ENCODE peak calls at places on chromosomes 1 and 21, in four cellular contexts. F is CD8-positive, alpha-beta memory T cell; H is HL-60; J is AG04450. V is an unnamed sample.
A peak's percentile ranks its signal among the peaks of the same experiment; 100 is the strongest.

GRCh38 chr1:248838357-248839167 is 538 bp downstream of the ZNF672 start:
- DNase-seq in F (peak; percentile 87), H (peak; percentile 77), J (no peak), V (peak; percentile 84)

GRCh38 chr21:45889961-45890360 is 91.6 kb upstream of the COL6A1 start:
- DNase-seq in F (no peak), H (no peak), J (no peak), V (no peak)

GRCh38 chr1:50176563-50176885 is 67.8 kb downstream of the ELAVL4 start:
- DNase-seq in F (no peak), H (no peak), J (no peak), V (no peak)

GRCh38 chr1:240237305-240237721 is 145.6 kb downstream of the FMN2 start:
- DNase-seq in F (no peak), H (no peak), J (no peak), V (no peak)

GRCh38 chr1:169151338-169151837 is 44.9 kb downstream of the ATP1B1 start:
- DNase-seq in F (no peak), H (no peak), J (no peak), V (no peak)

GRCh38 chr1:157219182-157219581 is 81.0 kb upstream of the ETV3 start:
- DNase-seq in F (no peak), H (no peak), J (no peak), V (no peak)

GRCh38 chr1:171581766-171582165 is 40.3 kb upstream of the MYOCOS start:
- DNase-seq in F (no peak), H (no peak), J (no peak), V (no peak)

GRCh38 chr1:178870944-178871343 is at the start of gene ANGPTL1:
- DNase-seq in F (no peak), H (no peak), J (peak; percentile 39), V (no peak)

GRCh38 chr21:32334980-32335471 is 36.4 kb downstream of the MRAP start:
- DNase-seq in F (no peak), H (no peak), J (no peak), V (peak; percentile 68)

GRCh38 chr1:59678809-59679228 is 135.9 kb upstream of the HOOK1 start:
- DNase-seq in F (no peak), H (no peak), J (peak; percentile 90), V (no peak)

GRCh38 chr1:117795190-117795589 is 134.2 kb downstream of the GDAP2 start:
- DNase-seq in F (no peak), H (no peak), J (peak; percentile 73), V (no peak)

GRCh38 chr1:156870734-156871133 is 10.1 kb downstream of the NTRK1 start:
- DNase-seq in F (no peak), H (no peak), J (peak; percentile 51), V (no peak)

GRCh38 chr1:19373206-19374126 is 61.3 kb downstream of the SLC66A1 start:
- DNase-seq in F (no peak), H (no peak), J (no peak), V (no peak)

GRCh38 chr1:203526572-203526971 is 32.6 kb downstream of the OPTC start:
- DNase-seq in F (no peak), H (no peak), J (no peak), V (no peak)

GRCh38 chr21:37072239-37072987 is 458 bp downstream of the PIGP start:
- DNase-seq in F (no peak), H (no peak), J (no peak), V (peak; percentile 83)

GRCh38 chr1:218735436-218735835 is 390.3 kb downstream of the TGFB2 start:
- DNase-seq in F (no peak), H (no peak), J (no peak), V (no peak)

GRCh38 chr1:84344286-84344685 is 42.8 kb downstream of the SAMD13 start:
- DNase-seq in F (no peak), H (peak; percentile 1), J (no peak), V (no peak)

GRCh38 chr1:79604490-79605198 is 598.1 kb upstream of the ADGRL4 start:
- DNase-seq in F (no peak), H (no peak), J (no peak), V (no peak)

GRCh38 chr1:200329208-200329882 is 80.5 kb downstream of the ZNF281 start:
- DNase-seq in F (no peak), H (no peak), J (no peak), V (no peak)

GRCh38 chr1:30446100-30446499 is 277.3 kb downstream of the MATN1 start:
- DNase-seq in F (no peak), H (no peak), J (no peak), V (no peak)

GRCh38 chr1:159752135-159752580 is 28.6 kb upstream of the DUSP23 start:
- DNase-seq in F (no peak), H (peak; percentile 32), J (no peak), V (no peak)

GRCh38 chr1:11563560-11564069 is 84.7 kb downstream of the DISP3 start:
- DNase-seq in F (no peak), H (no peak), J (no peak), V (no peak)

GRCh38 chr1:182122855-182123254 is 61.3 kb upstream of the ZNF648 start:
- DNase-seq in F (no peak), H (no peak), J (no peak), V (no peak)

GRCh38 chr1:41804176-41804575 is 114.5 kb downstream of the HIVEP3 start:
- DNase-seq in F (no peak), H (no peak), J (no peak), V (no peak)

GRCh38 chr1:25837253-25837875 is 17.6 kb downstream of the MTFR1L start:
- DNase-seq in F (no peak), H (no peak), J (no peak), V (no peak)

GRCh38 chr1:212635141-212635601 is 26.6 kb downstream of the ATF3 start:
- DNase-seq in F (no peak), H (no peak), J (no peak), V (no peak)

GRCh38 chr21:18070392-18070791 is 174.2 kb upstream of the CHODL start:
- DNase-seq in F (no peak), H (no peak), J (no peak), V (no peak)

GRCh38 chr1:1758692-1759455 is 19.4 kb downstream of the NADK start:
- DNase-seq in F (no peak), H (no peak), J (no peak), V (no peak)

GRCh38 chr1:116988248-116988647 is 13.3 kb upstream of the CD101 start:
- DNase-seq in F (no peak), H (no peak), J (no peak), V (no peak)

GRCh38 chr1:98468111-98468717 is 193.3 kb upstream of the SNX7 start:
- DNase-seq in F (no peak), H (no peak), J (peak; percentile 39), V (no peak)

GRCh38 chr1:182768973-182769372 is 20.6 kb upstream of the NPL start:
- DNase-seq in F (no peak), H (no peak), J (no peak), V (no peak)

GRCh38 chr1:47024138-47024856 is 828 bp downstream of the CYP4X1 start:
- DNase-seq in F (no peak), H (no peak), J (no peak), V (no peak)

GRCh38 chr1:47021070-47021469 is 2.4 kb upstream of the CYP4X1 start:
- DNase-seq in F (no peak), H (no peak), J (no peak), V (no peak)

GRCh38 chr1:47023268-47024137 is at the start of gene CYP4X1:
- DNase-seq in F (no peak), H (no peak), J (no peak), V (no peak)
- H3K27ac ChIP-seq in F (no peak within 1 kb of the TSS), H (no peak within 1 kb of the TSS), J (no peak within 1 kb of the TSS), V (peak within 1 kb of the TSS; percentile 69)

DNA sequence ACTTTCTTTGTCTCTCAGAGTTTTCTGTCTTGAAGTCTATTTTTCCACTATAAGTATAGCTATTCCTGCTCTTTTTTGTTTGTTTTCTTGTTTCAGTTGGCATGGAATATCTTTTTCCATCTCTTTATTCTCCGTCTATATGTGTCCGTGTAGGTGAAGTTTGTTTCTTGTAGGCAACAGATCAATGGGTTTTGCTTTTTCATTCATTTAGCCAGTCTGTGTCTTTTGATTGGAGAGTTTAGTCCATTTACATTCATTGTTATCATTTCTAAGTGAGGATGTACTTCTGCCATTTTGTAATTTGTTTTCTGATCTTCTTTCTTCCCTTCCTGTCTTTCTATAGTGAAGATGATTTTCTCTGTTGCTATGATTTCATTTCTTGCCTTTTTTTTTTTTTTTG is 132.5 kb upstream of the GPR52 start:
- DNase-seq in F (no peak), H (no peak), J (no peak), V (no peak)
- H3K27ac ChIP-seq in F (no peak overlapping the region), H (no peak overlapping the region), J (no peak overlapping the region), V (no peak overlapping the region)

GRCh38 chr1:32742956-32743355 is 40.4 kb upstream of the SYNC start:
- DNase-seq in F (no peak), H (no peak), J (no peak), V (no peak)

GRCh38 chr1:32741417-32742131 is 39.0 kb upstream of the SYNC start:
- DNase-seq in F (no peak), H (no peak), J (no peak), V (no peak)

GRCh38 chr1:32743380-32744062 is 41.0 kb upstream of the SYNC start:
- DNase-seq in F (no peak), H (no peak), J (no peak), V (no peak)

GRCh38 chr1:32742132-32742947 is 39.8 kb upstream of the SYNC start:
- DNase-seq in F (no peak), H (no peak), J (no peak), V (no peak)

GRCh38 chr1:32741067-32741416 is 38.5 kb upstream of the SYNC start:
- DNase-seq in F (no peak), H (no peak), J (no peak), V (no peak)
- H3K27ac ChIP-seq in F (peak overlapping the region; percentile 61), H (no peak overlapping the region), J (no peak overlapping the region), V (no peak overlapping the region)

DNA sequence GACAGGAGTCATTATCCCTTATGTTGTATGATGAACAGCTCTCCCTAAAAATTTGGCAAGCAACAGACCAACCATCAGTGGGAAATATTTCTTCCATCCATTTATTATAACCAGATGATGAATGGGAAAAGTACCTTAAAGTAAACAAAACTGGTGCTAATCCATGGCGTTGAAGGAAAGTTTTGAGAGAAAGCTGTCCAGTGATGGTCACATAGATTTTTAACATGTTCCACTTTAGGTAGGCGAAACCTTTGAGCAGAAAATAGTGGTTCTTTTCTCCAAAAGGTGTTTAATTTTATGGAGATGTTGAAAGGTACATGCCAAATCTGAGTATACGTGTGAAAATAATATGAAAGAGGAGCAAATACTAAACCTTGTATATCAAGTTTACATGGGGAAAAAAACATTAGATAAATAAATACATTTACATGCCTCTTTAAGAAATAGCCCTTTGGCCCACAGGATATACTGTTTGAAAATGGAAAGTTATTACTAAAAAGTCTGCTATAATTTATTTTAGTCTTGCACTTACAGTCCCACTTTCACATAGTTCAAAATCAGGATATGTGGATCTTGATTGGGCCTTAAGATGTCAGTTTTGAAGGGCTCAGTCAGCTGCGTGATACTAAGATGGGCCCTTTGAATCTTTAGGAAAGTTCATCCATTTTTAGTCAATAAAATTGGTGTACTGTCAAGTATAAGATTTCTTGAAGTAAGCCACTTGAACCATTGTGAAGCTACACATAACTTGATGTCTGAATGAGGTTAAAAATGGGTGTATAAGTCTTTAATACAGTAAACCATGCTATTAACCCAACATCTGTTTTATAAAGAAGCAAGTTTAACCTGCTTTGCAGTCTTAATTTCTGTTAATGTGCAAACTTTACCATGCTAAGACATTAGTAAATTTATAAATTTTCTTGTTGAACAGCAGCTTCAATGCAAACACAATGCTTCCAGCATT is 10.5 kb downstream of the RPL5 start:
- DNase-seq in F (no peak), H (no peak), J (no peak), V (no peak)
- H3K27ac ChIP-seq in F (no peak overlapping the region), H (no peak overlapping the region), J (no peak overlapping the region), V (no peak overlapping the region)

V was measured in caudate nucleus.